ENCODE peak calls at places on chromosomes 12 and 14, in nine cellular contexts. L is astrocyte, S is fibroblast of lung, U is GM12878, B is IMR-90, O is PC-3, A is GM23248, J is neuronal stem cell, Q is trophoblast cell. H is an unnamed sample.

GRCh38 chr12:69396041-69396440 is 36.5 kb downstream of the YEATS4 start:
- DNase-seq in Q (no peak), J (no peak), A (peak), L (peak), B (peak), U (no peak), O (no peak), S (no peak), H (no peak)

GRCh38 chr12:103599274-103599673 is 12.2 kb downstream of the STAB2 start:
- DNase-seq in B (no peak), Q (no peak), A (no peak), J (no peak), S (no peak), O (no peak), U (no peak), L (no peak), H (no peak)

GRCh38 chr12:119363037-119363436 is 28.5 kb downstream of the CCDC60 start:
- DNase-seq in B (no peak), O (no peak), S (no peak), J (no peak), L (no peak), U (no peak), Q (no peak), A (no peak), H (no peak)

GRCh38 chr12:108724054-108724889 is 7.0 kb downstream of the CORO1C start:
- DNase-seq in U (no peak), O (peak), J (no peak), B (peak), Q (no peak), A (peak), L (peak), S (no peak), H (peak)

GRCh38 chr14:37544407-37544806 is 50.6 kb downstream of the FOXA1 start:
- DNase-seq in S (no peak), B (no peak), U (no peak), J (no peak), O (peak), L (no peak), A (no peak), Q (no peak), H (no peak)

GRCh38 chr12:52781399-52782082 is 4.4 kb upstream of the KRT76 start:
- DNase-seq in A (no peak), Q (no peak), U (no peak), L (no peak), O (no peak), B (no peak), S (no peak), J (no peak), H (no peak)

GRCh38 chr12:107844312-107844921 is 69.9 kb downstream of the ASCL4 start:
- DNase-seq in S (no peak), B (no peak), O (no peak), J (peak), L (no peak), A (peak), Q (no peak), U (no peak), H (no peak)

GRCh38 chr14:50342211-50343080 is 30.3 kb downstream of the DMAC2L start:
- DNase-seq in S (peak), O (peak), J (no peak), A (peak), Q (no peak), U (no peak), L (peak), B (peak), H (peak)

GRCh38 chr12:65164774-65165173 is 4.6 kb upstream of the LEMD3 start:
- DNase-seq in B (no peak), J (no peak), A (no peak), O (no peak), Q (no peak), S (no peak), U (no peak), L (no peak), H (no peak)

GRCh38 chr14:23183479-23183878 is at the start of gene SLC7A8:
- DNase-seq in S (no peak), L (no peak), A (peak), Q (no peak), O (peak), B (no peak), J (no peak), U (no peak), H (peak)

GRCh38 chr12:58455146-58455545 is 465.2 kb downstream of the LRIG3 start:
- DNase-seq in J (no peak), L (peak), U (no peak), O (no peak), A (peak), S (no peak), B (peak), Q (no peak), H (no peak)

GRCh38 chr14:98548071-98548686 is 723.8 kb downstream of the BCL11B start:
- DNase-seq in B (no peak), A (no peak), O (no peak), Q (no peak), U (no peak), S (no peak), J (no peak), L (no peak), H (no peak)

GRCh38 chr14:39576258-39576657 is 144.0 kb upstream of the FBXO33 start:
- DNase-seq in Q (no peak), O (peak), S (no peak), J (no peak), A (no peak), B (no peak), L (no peak), U (no peak), H (no peak)

GRCh38 chr12:2250797-2251196 is 198.0 kb downstream of the CACNA1C start:
- DNase-seq in S (no peak), J (no peak), A (peak), B (no peak), O (no peak), Q (no peak), U (no peak), L (no peak), H (no peak)

GRCh38 chr12:8642775-8643174 is 19.9 kb downstream of the MFAP5 start:
- DNase-seq in L (no peak), O (no peak), J (no peak), U (no peak), S (no peak), A (no peak), B (no peak), Q (no peak), H (no peak)

GRCh38 chr12:8648598-8649205 is 13.9 kb downstream of the MFAP5 start:
- DNase-seq in L (no peak), B (no peak), S (no peak), Q (no peak), J (no peak), A (no peak), U (peak), O (no peak), H (no peak)

GRCh38 chr12:8639936-8640335 is 22.7 kb downstream of the MFAP5 start:
- DNase-seq in O (no peak), B (no peak), Q (no peak), A (no peak), U (no peak), L (no peak), S (no peak), J (no peak), H (no peak)

GRCh38 chr12:8647968-8648367 is 14.7 kb downstream of the MFAP5 start:
- DNase-seq in U (no peak), B (no peak), S (no peak), A (no peak), Q (no peak), J (no peak), O (no peak), L (no peak), H (no peak)

GRCh38 chr12:8644345-8645248 is 18.0 kb downstream of the MFAP5 start:
- DNase-seq in B (no peak), Q (peak), O (no peak), S (peak), U (peak), A (peak), J (no peak), L (no peak), H (no peak)
- H2AFZ ChIP-seq in B (no peak), Q (no peak), O (no peak), S (no peak), U (no peak), A (no peak), J (peak), L (no peak), H (no peak)

DNA sequence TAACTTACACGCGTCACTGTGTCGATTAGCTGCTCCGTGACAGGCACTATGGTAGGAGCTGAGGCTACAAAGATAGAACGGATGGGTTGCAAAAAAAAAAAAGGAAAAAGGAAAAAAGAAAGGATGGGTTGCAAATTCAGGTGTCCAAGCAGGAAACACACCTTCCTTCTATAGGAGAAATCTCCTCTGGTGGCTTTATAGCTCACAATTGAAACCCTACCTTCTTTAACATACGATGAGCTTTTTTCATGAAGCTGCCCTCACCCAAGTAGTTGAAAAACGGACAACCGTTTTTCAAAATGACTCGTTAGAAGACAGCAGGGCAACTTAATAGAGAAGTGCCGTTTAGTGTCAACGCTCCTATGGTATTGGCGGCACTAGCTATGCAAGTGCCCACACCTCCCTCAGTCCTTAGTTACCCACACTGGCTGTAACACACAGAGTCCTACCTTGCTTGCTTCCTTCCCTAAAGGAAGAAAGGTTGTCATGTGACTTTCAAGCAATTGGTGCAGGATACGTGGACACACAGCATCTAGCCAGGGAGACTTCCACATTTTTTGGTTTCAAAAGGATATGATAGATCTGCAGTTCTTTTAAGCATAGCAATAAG is 677 bp upstream of the TRIP11 start:
- DNase-seq in B (peak), S (peak), Q (peak), U (peak), O (peak), J (peak), A (peak), L (peak), H (peak)
- H3K4me2 ChIP-seq in B (peak), S (peak), Q (peak), U (peak), O (peak), J (peak), A (peak), L (peak), H (peak)

DNA sequence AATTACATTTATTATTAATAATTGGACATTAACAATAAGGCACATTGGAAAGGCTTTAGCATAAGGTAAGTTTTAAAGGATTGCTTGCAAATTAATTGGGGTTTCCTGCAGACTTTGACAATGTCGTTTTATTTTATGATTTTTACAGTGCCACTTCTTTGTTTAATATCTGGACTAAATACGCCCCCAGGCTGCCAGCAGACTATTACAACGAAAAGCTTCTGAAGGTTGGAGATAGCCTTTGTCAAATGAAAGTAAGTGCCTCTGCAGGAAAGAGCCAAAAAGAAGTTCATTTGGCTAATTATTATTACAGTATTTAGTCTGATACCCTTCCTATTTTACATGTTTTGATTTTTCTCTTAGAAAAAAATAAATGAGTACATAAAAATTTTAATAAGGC is 11.3 kb downstream of the CFAP54 start:
- DNase-seq in B (peak), L (no peak), J (no peak), O (peak), U (no peak), S (peak), A (peak), Q (no peak), H (no peak)
- H2AFZ ChIP-seq in B (no peak), L (no peak), J (peak), O (peak), U (peak), S (no peak), A (peak), Q (no peak), H (no peak)

DNA sequence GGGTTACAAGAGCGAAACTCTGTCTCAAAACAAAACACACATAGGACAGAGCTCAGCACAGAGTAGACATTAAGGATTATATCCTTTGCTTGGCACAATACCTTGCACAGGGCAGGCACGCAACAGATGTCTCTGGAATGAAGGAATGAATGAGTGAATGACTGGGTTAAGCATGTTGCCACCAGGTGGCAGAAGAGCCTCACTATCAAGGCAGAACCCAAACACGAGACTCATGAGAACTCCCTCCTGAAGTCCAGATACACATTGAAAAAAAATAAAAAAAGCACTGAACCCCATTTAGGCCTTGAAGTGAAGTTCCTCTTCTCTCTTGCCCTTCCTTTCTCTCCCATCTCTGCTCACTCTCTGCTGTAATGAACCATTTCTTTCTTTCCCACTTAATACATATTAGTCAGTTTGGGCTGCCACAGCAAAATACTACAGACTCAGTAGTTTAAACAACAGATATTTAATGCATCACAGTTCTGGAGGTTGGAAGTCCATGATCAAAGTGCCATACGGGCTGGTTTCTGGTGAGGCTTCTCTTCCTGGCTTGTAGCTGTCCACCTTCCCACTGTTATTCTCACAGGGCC is 26.6 kb upstream of the LTA4H start:
- DNase-seq in Q (peak), U (peak), O (peak), B (peak), A (peak), J (peak), L (peak), S (peak), H (peak)
- H3K4me2 ChIP-seq in Q (no peak), U (no peak), O (no peak), B (no peak), A (no peak), J (no peak), L (no peak), S (no peak), H (no peak)

H was measured in endothelial cell of umbilical vein.